ENCODE peak calls at places on chromosomes 1 and 21, in nine cellular contexts. R is C1 segment of cervical spinal cord, S is dorsolateral prefrontal cortex, J is NCI-H187 treated with DMSO at 0.1 percent for 48 hours, V is RWPE1, T is ACHN, Z is amniotic stem cell, W is RWPE2, O is NAMALWA. M is an unnamed sample.

GRCh38 chr21:37266515-37267221 is 466 bp downstream of the VPS26C start:
- DNase-seq in R (peak; percentile 57), S (peak; percentile 27), J (no peak), V (peak; percentile 33), T (peak; percentile 40), Z (no peak), W (peak; percentile 79), O (peak; percentile 72), M (peak; percentile 50)

GRCh38 chr1:162918111-162918754 is 57.3 kb upstream of the CCDC190 start:
- DNase-seq in R (no peak), S (no peak), J (no peak), V (no peak), T (no peak), Z (no peak), W (no peak), O (no peak), M (no peak)

GRCh38 chr1:5986018-5986417 is 6.2 kb downstream of the NPHP4 start:
- DNase-seq in R (no peak), S (no peak), J (no peak), V (no peak), T (no peak), Z (no peak), W (peak; percentile 7), O (no peak), M (no peak)

GRCh38 chr1:34825455-34826081 is 32.8 kb downstream of the GJA4 start:
- DNase-seq in R (no peak), S (no peak), J (no peak), V (no peak), T (no peak), Z (no peak), W (no peak), O (no peak), M (no peak)

GRCh38 chr21:43318841-43319781 is 107.8 kb downstream of the SIK1 start:
- DNase-seq in R (no peak), S (peak; percentile 51), J (peak; percentile 18), V (peak; percentile 84), T (no peak), Z (peak; percentile 31), W (no peak), O (peak; percentile 31), M (peak; percentile 13)

GRCh38 chr1:151579436-151580225 is 32.2 kb upstream of the SNX27 start:
- DNase-seq in R (no peak), S (no peak), J (no peak), V (peak; percentile 75), T (no peak), Z (no peak), W (no peak), O (no peak), M (no peak)

GRCh38 chr21:33019885-33020557 is 5.7 kb upstream of the OLIG2 start:
- DNase-seq in R (no peak), S (no peak), J (no peak), V (no peak), T (no peak), Z (no peak), W (no peak), O (no peak), M (no peak)

GRCh38 chr21:27713159-27714109 is 746.5 kb upstream of the ADAMTS5 start:
- DNase-seq in R (no peak), S (no peak), J (no peak), V (no peak), T (no peak), Z (no peak), W (no peak), O (no peak), M (no peak)

GRCh38 chr1:241229216-241229615 is 127.8 kb downstream of the RGS7 start:
- DNase-seq in R (no peak), S (no peak), J (no peak), V (no peak), T (no peak), Z (no peak), W (no peak), O (no peak), M (no peak)

GRCh38 chr1:93845554-93846150 is 33.4 kb downstream of the DNTTIP2 start:
- DNase-seq in R (no peak), S (no peak), J (no peak), V (peak; percentile 66), T (peak; percentile 79), Z (peak; percentile 68), W (no peak), O (no peak), M (no peak)

GRCh38 chr1:96240438-96240837 is 481.1 kb upstream of the PTBP2 start:
- DNase-seq in R (no peak), S (no peak), J (no peak), V (no peak), T (no peak), Z (no peak), W (no peak), O (no peak), M (no peak)

GRCh38 chr1:56461158-56462127 is 117.9 kb downstream of the PLPP3 start:
- DNase-seq in R (no peak), S (no peak), J (no peak), V (no peak), T (no peak), Z (no peak), W (no peak), O (no peak), M (no peak)

GRCh38 chr1:153260980-153261792 is 1.7 kb downstream of the LORICRIN start:
- DNase-seq in R (no peak), S (peak; percentile 69), J (no peak), V (peak; percentile 19), T (no peak), Z (no peak), W (no peak), O (no peak), M (peak; percentile 51)

GRCh38 chr1:232715154-232715553 is 85.2 kb upstream of the SIPA1L2 start:
- DNase-seq in R (no peak), S (no peak), J (no peak), V (no peak), T (no peak), Z (no peak), W (no peak), O (no peak), M (no peak)

GRCh38 chr1:32240140-32240951 is 6.7 kb upstream of the FAM167B start:
- DNase-seq in R (peak; percentile 26), S (peak; percentile 74), J (peak; percentile 49), V (peak; percentile 57), T (peak; percentile 67), Z (no peak), W (no peak), O (no peak), M (peak; percentile 24)

M was measured in amygdala.